ENCODE peak calls at places on chromosomes 4 and X, in seven cellular contexts. One of them, this sample, is unnamed.

GRCh38 chr4:73731968-73732610 is 8.3 kb upstream of the CXCL8 start:
- DNase-seq in K562: no peak
- DNase-seq in GM12878: no peak
- DNase-seq in endothelial cell of umbilical vein: no peak
- DNase-seq in HCT116: no peak
- DNase-seq in HepG2: no peak
- DNase-seq in H1: no peak
- DNase-seq in this sample: no peak

GRCh38 chrX:111869639-111870034 is 6.3 kb upstream of the TRPC5OS start:
- DNase-seq in K562: peak; percentile 25
- DNase-seq in GM12878: peak; percentile 19
- DNase-seq in endothelial cell of umbilical vein: peak; percentile 11
- DNase-seq in HCT116: peak; percentile 16
- DNase-seq in HepG2: no peak
- DNase-seq in H1: peak; percentile 43
- DNase-seq in this sample: peak; percentile 69

GRCh38 chr4:79611026-79611425 is 203.0 kb upstream of the GK2 start:
- DNase-seq in K562: no peak
- DNase-seq in GM12878: no peak
- DNase-seq in endothelial cell of umbilical vein: no peak
- DNase-seq in HCT116: no peak
- DNase-seq in HepG2: no peak
- DNase-seq in H1: no peak
- DNase-seq in this sample: no peak

GRCh38 chrX:149881081-149881711 is at the start of gene MAGEA8:
- DNase-seq in K562: peak; percentile 63
- DNase-seq in GM12878: no peak
- DNase-seq in endothelial cell of umbilical vein: no peak
- DNase-seq in HCT116: no peak
- DNase-seq in HepG2: no peak
- DNase-seq in H1: peak; percentile 62
- DNase-seq in this sample: peak; percentile 54

GRCh38 chrX:74423289-74423985 is 2.1 kb downstream of the SLC16A2 start:
- DNase-seq in K562: no peak
- DNase-seq in GM12878: no peak
- DNase-seq in endothelial cell of umbilical vein: no peak
- DNase-seq in HCT116: no peak
- DNase-seq in HepG2: no peak
- DNase-seq in H1: no peak
- DNase-seq in this sample: peak; percentile 11

GRCh38 chrX:130330706-130331105 is 9.0 kb upstream of the SLC25A14 start:
- DNase-seq in K562: peak; percentile 47
- DNase-seq in GM12878: peak; percentile 5
- DNase-seq in endothelial cell of umbilical vein: peak; percentile 35
- DNase-seq in HCT116: peak; percentile 64
- DNase-seq in HepG2: peak; percentile 43
- DNase-seq in H1: peak; percentile 47
- DNase-seq in this sample: peak; percentile 79

GRCh38 chr4:125191252-125191651 is 123.5 kb upstream of the FAT4 start:
- DNase-seq in K562: no peak
- DNase-seq in GM12878: no peak
- DNase-seq in endothelial cell of umbilical vein: no peak
- DNase-seq in HCT116: no peak
- DNase-seq in HepG2: no peak
- DNase-seq in H1: no peak
- DNase-seq in this sample: no peak

GRCh38 chrX:40663880-40664630 is 16.7 kb upstream of the CXorf38 start:
- DNase-seq in K562: peak; percentile 15
- DNase-seq in GM12878: no peak
- DNase-seq in endothelial cell of umbilical vein: peak; percentile 4
- DNase-seq in HCT116: no peak
- DNase-seq in HepG2: no peak
- DNase-seq in H1: no peak
- DNase-seq in this sample: peak; percentile 51

GRCh38 chr4:110184124-110184790 is 14.2 kb downstream of the ELOVL6 start:
- DNase-seq in K562: no peak
- DNase-seq in GM12878: no peak
- DNase-seq in endothelial cell of umbilical vein: peak; percentile 31
- DNase-seq in HCT116: no peak
- DNase-seq in HepG2: no peak
- DNase-seq in H1: no peak
- DNase-seq in this sample: peak; percentile 71

GRCh38 chr4:74624351-74625151 is 169.8 kb downstream of the BTC start:
- DNase-seq in K562: no peak
- DNase-seq in GM12878: no peak
- DNase-seq in endothelial cell of umbilical vein: peak; percentile 89
- DNase-seq in HCT116: peak; percentile 93
- DNase-seq in HepG2: peak; percentile 85
- DNase-seq in H1: no peak
- DNase-seq in this sample: no peak

GRCh38 chrX:43676960-43677582 is 21.0 kb downstream of the MAOA start:
- DNase-seq in K562: no peak
- DNase-seq in GM12878: no peak
- DNase-seq in endothelial cell of umbilical vein: no peak
- DNase-seq in HCT116: no peak
- DNase-seq in HepG2: peak; percentile 77
- DNase-seq in H1: no peak
- DNase-seq in this sample: peak; percentile 49

GRCh38 chr4:90227177-90227576 is 100.0 kb downstream of the CCSER1 start:
- DNase-seq in K562: no peak
- DNase-seq in GM12878: no peak
- DNase-seq in endothelial cell of umbilical vein: no peak
- DNase-seq in HCT116: no peak
- DNase-seq in HepG2: no peak
- DNase-seq in H1: no peak
- DNase-seq in this sample: no peak

GRCh38 chr4:81136161-81136910 is 78.7 kb downstream of the PRKG2 start:
- DNase-seq in K562: no peak
- DNase-seq in GM12878: no peak
- DNase-seq in endothelial cell of umbilical vein: no peak
- DNase-seq in HCT116: no peak
- DNase-seq in HepG2: no peak
- DNase-seq in H1: no peak
- DNase-seq in this sample: no peak

GRCh38 chr4:70000713-70001112 is 4.9 kb downstream of the STATH start:
- DNase-seq in K562: no peak
- DNase-seq in GM12878: no peak
- DNase-seq in endothelial cell of umbilical vein: no peak
- DNase-seq in HCT116: no peak
- DNase-seq in HepG2: no peak
- DNase-seq in H1: no peak
- DNase-seq in this sample: no peak

GRCh38 chr4:125390126-125390525 is 75.4 kb downstream of the FAT4 start:
- DNase-seq in K562: no peak
- DNase-seq in GM12878: no peak
- DNase-seq in endothelial cell of umbilical vein: peak; percentile 86
- DNase-seq in HCT116: no peak
- DNase-seq in HepG2: no peak
- DNase-seq in H1: no peak
- DNase-seq in this sample: no peak

GRCh38 chr4:2995546-2996265 is 32.3 kb downstream of the GRK4 start:
- DNase-seq in K562: no peak
- DNase-seq in GM12878: no peak
- DNase-seq in endothelial cell of umbilical vein: no peak
- DNase-seq in HCT116: no peak
- DNase-seq in HepG2: no peak
- DNase-seq in H1: no peak
- DNase-seq in this sample: no peak

GRCh38 chrX:13966071-13966850 is 63.4 kb downstream of the GEMIN8 start:
- DNase-seq in K562: no peak
- DNase-seq in GM12878: no peak
- DNase-seq in endothelial cell of umbilical vein: no peak
- DNase-seq in HCT116: no peak
- DNase-seq in HepG2: no peak
- DNase-seq in H1: no peak
- DNase-seq in this sample: no peak

GRCh38 chrX:138775501-138775900 is 64.0 kb upstream of the FGF13 start:
- DNase-seq in K562: peak; percentile 27
- DNase-seq in GM12878: no peak
- DNase-seq in endothelial cell of umbilical vein: peak; percentile 4
- DNase-seq in HCT116: no peak
- DNase-seq in HepG2: peak; percentile 0
- DNase-seq in H1: no peak
- DNase-seq in this sample: peak; percentile 37

GRCh38 chr4:155809835-155810234 is 51.0 kb downstream of the GUCY1B1 start:
- DNase-seq in K562: peak; percentile 5
- DNase-seq in GM12878: peak; percentile 55
- DNase-seq in endothelial cell of umbilical vein: peak; percentile 58
- DNase-seq in HCT116: peak; percentile 85
- DNase-seq in HepG2: peak; percentile 64
- DNase-seq in H1: no peak
- DNase-seq in this sample: peak; percentile 91

GRCh38 chr4:141654098-141654497 is 17.7 kb downstream of the IL15 start:
- DNase-seq in K562: no peak
- DNase-seq in GM12878: no peak
- DNase-seq in endothelial cell of umbilical vein: peak; percentile 82
- DNase-seq in HCT116: no peak
- DNase-seq in HepG2: no peak
- DNase-seq in H1: peak; percentile 69
- DNase-seq in this sample: peak; percentile 78
- H4K20me1 ChIP-seq in K562: no peaks in the 10 kb centered on the region
- H4K20me1 ChIP-seq in GM12878: no peaks in the 10 kb centered on the region
- H4K20me1 ChIP-seq in endothelial cell of umbilical vein: no peaks in the 10 kb centered on the region
- H4K20me1 ChIP-seq in HCT116: no peaks in the 10 kb centered on the region
- H4K20me1 ChIP-seq in HepG2: no peaks in the 10 kb centered on the region
- H4K20me1 ChIP-seq in H1: no peaks in the 10 kb centered on the region
- H4K20me1 ChIP-seq in this sample: no peaks in the 10 kb centered on the region

DNA sequence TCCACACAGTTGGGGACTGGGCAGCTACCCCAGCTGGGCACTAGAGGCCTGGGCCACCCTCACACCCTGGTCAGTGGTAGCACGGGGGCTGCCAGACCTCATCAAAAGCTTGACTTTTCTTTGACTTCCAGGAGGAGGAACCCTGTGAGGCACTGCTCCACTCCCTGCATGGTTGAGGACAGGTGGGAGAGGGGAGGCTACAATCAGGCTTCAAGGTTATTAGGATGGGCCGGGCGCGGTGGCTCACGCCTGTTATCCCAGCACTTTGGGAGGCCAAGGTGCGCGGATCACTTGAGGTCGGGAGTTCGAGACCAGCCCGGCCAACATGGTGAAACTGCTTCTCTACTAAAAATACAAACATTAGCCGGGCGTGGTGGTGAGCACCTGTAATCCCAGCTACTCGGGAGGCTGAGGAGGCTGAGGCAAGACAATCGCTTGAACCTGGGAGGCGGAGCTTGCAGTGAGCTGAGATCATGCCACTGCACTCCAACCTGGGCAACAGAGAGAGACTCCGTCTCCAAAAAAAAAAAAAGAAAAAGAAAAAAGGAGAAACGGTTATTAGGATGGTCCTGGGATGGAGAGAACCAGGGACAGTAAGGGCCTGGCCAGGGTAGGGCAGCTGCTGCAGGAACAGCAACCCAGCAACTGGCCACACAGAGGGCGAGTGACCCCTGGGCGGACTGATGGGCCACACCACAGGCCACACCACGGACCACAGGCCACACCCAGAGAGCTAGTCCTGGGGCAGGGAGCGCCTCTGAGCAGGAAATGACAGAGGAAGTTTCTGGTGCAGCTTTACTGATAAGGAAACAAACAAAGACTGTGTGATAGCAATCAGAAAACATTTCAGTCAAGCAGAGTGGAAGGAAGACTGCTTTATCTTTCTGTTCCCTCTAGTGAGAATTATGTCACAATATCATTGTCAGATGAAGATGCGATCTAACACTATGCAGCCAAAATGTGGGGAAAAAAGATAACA is 20.5 kb upstream of the OPN1LW start:
- DNase-seq in K562: peak; percentile 71
- DNase-seq in GM12878: no peak
- DNase-seq in endothelial cell of umbilical vein: peak; percentile 52
- DNase-seq in HCT116: no peak
- DNase-seq in HepG2: peak; percentile 24
- DNase-seq in H1: no peak
- DNase-seq in this sample: no peak
- TF ChIP-seq POLR2AphosphoS5 in K562: no peak
- TF ChIP-seq POLR2AphosphoS5 in GM12878: no peak
- TF ChIP-seq POLR2AphosphoS5 in endothelial cell of umbilical vein: no peak
- TF ChIP-seq POLR2AphosphoS5 in HCT116: no peak
- TF ChIP-seq POLR2AphosphoS5 in HepG2: no peak
- TF ChIP-seq POLR2AphosphoS5 in H1: no peak
- TF ChIP-seq POLR2AphosphoS5 in this sample: no peak

DNA sequence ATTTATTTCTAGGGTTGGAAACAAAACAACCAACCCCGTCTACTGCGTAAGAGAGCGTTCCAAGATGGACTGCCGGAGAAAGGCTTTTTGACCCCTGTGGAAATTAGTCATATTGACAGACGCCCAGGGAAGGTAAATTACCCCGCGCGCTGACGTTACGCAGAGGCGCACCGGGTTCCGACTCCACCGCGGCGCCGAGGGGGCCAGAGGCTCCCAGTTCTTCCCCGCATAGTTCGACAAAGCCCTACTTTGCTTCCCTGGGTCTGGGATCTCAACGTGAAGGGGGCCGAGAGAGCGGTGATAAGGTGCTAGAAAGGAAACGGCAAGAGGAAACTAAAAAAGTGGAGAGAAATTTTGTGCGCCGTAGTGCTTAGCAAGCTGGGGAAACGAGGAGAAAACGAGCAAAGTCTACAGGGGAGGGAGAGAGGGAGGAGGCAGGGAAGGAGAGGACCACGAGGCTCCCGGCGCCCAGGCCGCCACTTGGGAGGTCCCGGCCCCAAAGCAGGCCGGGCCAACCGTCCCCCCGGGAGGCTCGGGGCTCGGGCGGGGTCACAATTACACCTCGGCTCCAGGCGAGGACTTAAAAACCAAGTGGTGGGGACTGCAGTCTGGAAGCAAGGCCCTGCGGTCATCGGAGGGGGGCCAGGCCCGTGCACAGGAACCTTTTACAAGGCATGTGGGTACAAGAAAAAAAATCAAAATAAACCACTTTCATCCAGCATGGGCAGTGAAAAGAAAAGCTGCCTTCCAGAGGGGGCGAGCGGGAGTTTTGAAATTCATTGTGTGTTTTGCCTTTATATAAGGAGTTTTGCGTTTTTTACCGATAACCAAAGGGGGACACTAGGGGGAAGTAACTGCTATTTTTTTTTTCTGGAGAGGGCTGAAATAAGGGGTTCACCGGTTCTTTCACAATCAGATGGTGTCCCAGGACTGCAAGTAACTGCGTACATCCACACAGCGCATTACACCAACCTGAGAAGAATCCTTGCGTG is 13.1 kb downstream of the HAND2 start:
- DNase-seq in K562: no peak
- DNase-seq in GM12878: no peak
- DNase-seq in endothelial cell of umbilical vein: no peak
- DNase-seq in HCT116: no peak
- DNase-seq in HepG2: no peak
- DNase-seq in H1: peak; percentile 74
- DNase-seq in this sample: peak; percentile 82
- TF ChIP-seq EZH2 in K562: no peak
- TF ChIP-seq EZH2 in GM12878: no peak
- TF ChIP-seq EZH2 in endothelial cell of umbilical vein: peak; percentile 68
- TF ChIP-seq EZH2 in HCT116: no peak
- TF ChIP-seq EZH2 in HepG2: no peak
- TF ChIP-seq EZH2 in H1: peak; percentile 97
- TF ChIP-seq EZH2 in this sample: peak; percentile 99

DNA sequence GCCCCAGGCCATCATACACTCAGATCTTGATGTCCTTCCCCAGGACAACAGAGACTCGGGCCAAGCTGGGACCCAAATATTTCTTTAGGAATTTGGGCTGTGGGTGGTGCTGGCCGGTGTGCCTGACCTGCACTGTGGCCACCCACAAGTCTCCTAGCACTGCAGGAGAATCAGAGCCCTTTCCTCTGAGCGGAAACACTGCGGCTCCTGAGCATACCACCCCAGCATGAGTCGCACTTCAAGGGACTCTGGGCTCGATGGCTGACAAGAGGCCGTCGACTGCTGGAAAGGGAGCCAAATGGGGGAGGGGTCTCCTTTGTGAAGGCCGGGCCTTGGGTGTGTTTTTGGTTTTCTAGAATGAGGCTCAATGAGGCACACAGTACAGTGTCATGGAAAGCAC is 13.0 kb upstream of the IRAK1 start:
- DNase-seq in K562: no peak
- DNase-seq in GM12878: no peak
- DNase-seq in endothelial cell of umbilical vein: no peak
- DNase-seq in HCT116: no peak
- DNase-seq in HepG2: no peak
- DNase-seq in H1: no peak
- DNase-seq in this sample: peak; percentile 45
- H4K20me1 ChIP-seq in K562: no peaks in the 10 kb centered on the region
- H4K20me1 ChIP-seq in GM12878: no peaks in the 10 kb centered on the region
- H4K20me1 ChIP-seq in endothelial cell of umbilical vein: no peaks in the 10 kb centered on the region
- H4K20me1 ChIP-seq in HCT116: no peaks in the 10 kb centered on the region
- H4K20me1 ChIP-seq in HepG2: no peaks in the 10 kb centered on the region
- H4K20me1 ChIP-seq in H1: no peaks in the 10 kb centered on the region
- H4K20me1 ChIP-seq in this sample: no peaks in the 10 kb centered on the region